ENCODE peak calls at places on chromosomes 12 and 14, in five cellular contexts. S is psoas muscle, W is GM13977, F is fibroblast of lung, U is astrocyte of the spinal cord. T is an unnamed sample.

GRCh38 chr14:100440758-100441203 is 117.6 kb downstream of the SLC25A47 start:
- DNase-seq in W (no peak), F (peak), S (no peak), U (no peak), T (no peak)

GRCh38 chr14:90785474-90785873 is 30.8 kb downstream of the TTC7B start:
- DNase-seq in U (peak), F (peak), S (no peak), W (no peak), T (no peak)

GRCh38 chr12:49034287-49034622 is 15.7 kb upstream of the PRKAG1 start:
- DNase-seq in W (no peak), F (no peak), S (no peak), U (no peak), T (no peak)

GRCh38 chr12:6620137-6620884 is 13.1 kb upstream of the CHD4 start:
- DNase-seq in F (peak), W (peak), S (peak), U (peak), T (no peak)

GRCh38 chr14:99412122-99413061 is 68.3 kb downstream of the SETD3 start:
- DNase-seq in W (no peak), S (no peak), F (peak), U (peak), T (no peak)

GRCh38 chr12:42946776-42947435 is 357.4 kb upstream of the PRICKLE1 start:
- DNase-seq in F (peak), W (no peak), U (no peak), S (no peak), T (no peak)

GRCh38 chr14:73460691-73461127 is 2.4 kb upstream of the NUMB start:
- DNase-seq in W (no peak), U (peak), F (peak), S (no peak), T (no peak)

GRCh38 chr12:115632323-115632722 is 645.2 kb downstream of the MED13L start:
- DNase-seq in F (no peak), U (peak), S (no peak), W (no peak), T (no peak)

GRCh38 chr12:108630481-108631207 is 3.0 kb downstream of the SELPLG start:
- DNase-seq in W (no peak), F (peak), U (no peak), S (no peak), T (no peak)

GRCh38 chr14:39368261-39368959 is 63.8 kb downstream of the FBXO33 start:
- DNase-seq in S (peak), W (peak), F (peak), U (peak), T (peak)

GRCh38 chr14:29109589-29109988 is 343.0 kb downstream of the FOXG1 start:
- DNase-seq in F (no peak), S (no peak), W (no peak), U (no peak), T (no peak)

GRCh38 chr12:105555556-105555973 is 225.1 kb downstream of the C12orf75 start:
- DNase-seq in U (no peak), F (peak), S (no peak), W (no peak), T (no peak)

GRCh38 chr14:30621354-30621953 is 665 bp upstream of the SCFD1 start:
- DNase-seq in F (peak), W (no peak), U (no peak), S (peak), T (no peak)

GRCh38 chr12:80053048-80053790 is 46.1 kb upstream of the OTOGL start:
- DNase-seq in S (peak), F (peak), U (peak), W (no peak), T (peak)

GRCh38 chr12:47808049-47808448 is 11.7 kb downstream of the HDAC7 start:
- DNase-seq in S (peak), F (peak), W (peak), U (peak), T (no peak)

GRCh38 chr14:55539975-55540374 is 40.0 kb upstream of the KTN1 start:
- DNase-seq in F (no peak), W (no peak), U (no peak), S (no peak), T (no peak)

GRCh38 chr14:101069666-101070362 is 166.3 kb upstream of the RTL1 start:
- DNase-seq in F (no peak), W (no peak), S (peak), U (no peak), T (no peak)

GRCh38 chr12:89494411-89495231 is 30.0 kb downstream of the GALNT4 start:
- DNase-seq in W (no peak), S (no peak), F (peak), U (no peak), T (no peak)

GRCh38 chr14:43105305-43105704 is 1401.8 kb downstream of the FSCB start:
- DNase-seq in U (no peak), W (no peak), S (no peak), F (no peak), T (no peak)
- TF ChIP-seq CTCF in U (no peak), W (no peak), S (no peak), F (no peak), T (no peak)

GRCh38 chr12:85155791-85156190 is 119.6 kb downstream of the LRRIQ1 start:
- DNase-seq in F (peak), W (no peak), U (peak), S (no peak), T (no peak)
- TF ChIP-seq CTCF in F (peak), W (peak), U (peak), S (no peak), T (no peak)

DNA sequence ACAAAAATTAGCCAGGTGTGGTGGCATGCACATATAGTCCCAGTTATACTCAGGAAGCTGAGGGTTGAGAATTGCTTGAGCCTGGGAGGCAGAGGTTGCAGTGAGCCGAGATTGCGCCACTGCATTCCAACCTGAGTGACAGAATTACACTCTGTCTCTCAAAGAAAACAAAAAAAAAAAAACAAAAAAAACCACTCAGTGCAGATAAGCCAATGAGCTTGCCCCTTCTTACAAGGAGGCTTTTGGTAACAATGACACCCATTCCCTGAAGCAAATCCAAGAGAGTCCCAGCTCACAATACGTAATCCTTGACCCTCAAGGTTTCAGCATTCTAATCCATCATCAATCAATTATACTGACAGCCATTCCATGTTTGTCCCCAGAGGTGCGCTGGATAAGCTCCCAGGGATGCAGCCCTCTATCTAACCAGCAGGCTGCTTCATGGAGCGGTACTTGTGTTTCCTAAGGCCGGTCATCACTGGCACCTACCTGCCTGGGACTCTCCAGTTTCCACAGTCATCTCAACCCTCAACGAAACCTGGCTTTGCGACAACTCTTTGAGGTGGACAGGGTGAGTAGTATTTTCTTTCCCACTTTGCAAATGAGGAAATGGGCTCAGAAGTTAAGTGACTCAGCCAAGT is 12.4 kb downstream of the GCN1 start:
- DNase-seq in U (peak), W (no peak), S (peak), F (peak), T (no peak)
- TF ChIP-seq CTCF in U (no peak), W (no peak), S (peak), F (no peak), T (no peak)

DNA sequence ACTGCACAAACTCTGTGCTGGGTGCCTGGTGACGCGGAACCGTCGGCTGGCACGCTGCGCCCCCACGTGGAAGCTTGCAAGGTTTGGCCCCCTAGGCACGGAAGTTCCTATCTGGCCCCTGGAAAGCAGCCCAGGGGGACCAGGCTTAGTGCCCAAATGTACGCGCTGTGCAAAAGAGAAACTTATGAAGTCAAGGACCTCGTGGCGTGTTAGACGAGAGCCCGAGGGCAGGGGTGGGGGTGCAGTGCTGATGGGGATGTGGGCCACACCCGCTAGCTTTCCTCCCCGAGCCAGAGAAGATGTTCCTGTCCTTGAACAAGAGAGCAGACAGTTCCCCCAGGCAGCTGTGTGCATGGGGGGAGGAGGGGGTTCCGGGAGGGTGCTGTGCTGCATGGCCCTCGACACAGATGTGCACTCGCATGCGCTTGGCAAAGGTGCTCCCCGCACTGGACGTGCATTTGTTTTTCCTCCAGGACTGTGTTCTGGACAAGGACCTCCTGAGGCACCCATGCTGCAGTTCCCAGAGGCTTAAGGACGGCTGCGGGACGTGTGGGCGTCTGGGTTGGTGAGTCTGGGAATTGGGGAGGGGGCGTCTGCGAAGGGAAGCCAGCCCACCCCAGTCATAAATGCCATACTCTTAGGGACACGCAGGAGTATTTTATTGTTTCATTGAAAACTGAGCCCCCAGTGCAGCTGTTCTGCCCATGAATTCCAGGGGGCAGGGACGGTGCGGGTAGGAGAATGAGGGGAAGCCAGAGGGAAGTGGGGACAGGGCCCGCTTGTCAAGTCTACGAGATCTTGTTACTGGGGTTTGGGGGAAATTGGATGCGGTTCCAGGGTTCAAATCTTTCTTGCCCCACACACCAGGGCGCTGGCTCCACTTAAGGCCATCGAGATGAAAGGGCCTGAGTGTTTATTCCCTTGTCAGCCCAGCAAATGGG is 80.0 kb downstream of the NTF3 start:
- DNase-seq in W (peak), F (peak), U (peak), S (peak), T (peak)
- TF ChIP-seq CTCF in W (peak), F (peak), U (peak), S (peak), T (peak)

GRCh38 chr14:26191666-26192065 is 406.2 kb downstream of the NOVA1 start:
- DNase-seq in W (no peak), S (no peak), F (peak), U (no peak), T (no peak)

GRCh38 chr14:26190644-26191043 is 407.2 kb downstream of the NOVA1 start:
- DNase-seq in U (peak), W (no peak), F (peak), S (no peak), T (no peak)

GRCh38 chr14:26194816-26195215 is 403.0 kb downstream of the NOVA1 start:
- DNase-seq in U (no peak), S (no peak), F (no peak), W (no peak), T (no peak)

GRCh38 chr14:26187996-26188605 is 409.7 kb downstream of the NOVA1 start:
- DNase-seq in F (no peak), W (no peak), S (no peak), U (no peak), T (no peak)

DNA sequence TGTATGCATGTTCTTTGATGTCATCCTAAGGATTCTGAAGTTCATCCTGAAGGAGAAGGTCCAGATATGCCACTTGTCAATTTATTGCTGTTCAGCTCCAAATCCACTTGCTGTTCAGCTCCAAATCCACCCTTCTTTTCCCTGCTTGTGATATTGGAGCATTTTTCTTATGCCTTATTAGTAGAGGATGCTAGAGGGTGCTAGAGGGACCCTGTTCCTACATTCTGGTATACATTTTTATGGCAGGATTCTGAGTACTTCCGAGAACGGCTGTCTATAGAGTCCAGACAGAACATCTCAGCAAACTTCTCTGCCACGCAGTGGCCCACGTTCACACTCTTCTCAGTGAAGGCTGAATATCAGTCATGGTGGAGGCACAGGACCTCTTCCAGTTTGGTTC is 406.7 kb downstream of the NOVA1 start:
- DNase-seq in W (no peak), U (peak), F (no peak), S (no peak), T (no peak)
- TF ChIP-seq CTCF in W (no peak), U (peak), F (peak), S (no peak), T (no peak)